ENCODE peak calls at places on chromosomes 4 and X, in nine cellular contexts. One of them, this sample, is unnamed.

GRCh38 chrX:109475174-109475891 is 6.6 kb downstream of the GUCY2F start:
- DNase-seq in mesenchymal stem cell: peak; percentile 46
- DNase-seq in substantia nigra: peak; percentile 13
- DNase-seq in esophagus muscularis mucosa: no peak
- DNase-seq in right cardiac atrium: peak; percentile 58
- DNase-seq in GM12878: no peak
- DNase-seq in RWPE1: peak; percentile 21
- DNase-seq in spleen: no peak
- DNase-seq in MM.1S: no peak
- DNase-seq in this sample: peak; percentile 1

GRCh38 chr4:8919651-8920288 is 48.1 kb upstream of the HMX1 start:
- DNase-seq in mesenchymal stem cell: no peak
- DNase-seq in substantia nigra: no peak
- DNase-seq in esophagus muscularis mucosa: peak; percentile 55
- DNase-seq in right cardiac atrium: no peak
- DNase-seq in GM12878: no peak
- DNase-seq in RWPE1: no peak
- DNase-seq in spleen: peak; percentile 54
- DNase-seq in MM.1S: no peak
- DNase-seq in this sample: no peak

GRCh38 chr4:19309365-19309764 is 942.3 kb upstream of the SLIT2 start:
- DNase-seq in mesenchymal stem cell: peak; percentile 43
- DNase-seq in substantia nigra: no peak
- DNase-seq in esophagus muscularis mucosa: no peak
- DNase-seq in right cardiac atrium: no peak
- DNase-seq in GM12878: no peak
- DNase-seq in RWPE1: peak; percentile 2
- DNase-seq in spleen: no peak
- DNase-seq in MM.1S: peak; percentile 81
- DNase-seq in this sample: no peak

GRCh38 chrX:66360894-66361293 is 196.8 kb downstream of the HEPH start:
- DNase-seq in mesenchymal stem cell: no peak
- DNase-seq in substantia nigra: no peak
- DNase-seq in esophagus muscularis mucosa: no peak
- DNase-seq in right cardiac atrium: no peak
- DNase-seq in GM12878: no peak
- DNase-seq in RWPE1: no peak
- DNase-seq in spleen: no peak
- DNase-seq in MM.1S: no peak
- DNase-seq in this sample: no peak

GRCh38 chr4:158161561-158162354 is 11.1 kb downstream of the GASK1B start:
- DNase-seq in mesenchymal stem cell: peak; percentile 93
- DNase-seq in substantia nigra: no peak
- DNase-seq in esophagus muscularis mucosa: no peak
- DNase-seq in right cardiac atrium: no peak
- DNase-seq in GM12878: no peak
- DNase-seq in RWPE1: peak; percentile 3
- DNase-seq in spleen: no peak
- DNase-seq in MM.1S: no peak
- DNase-seq in this sample: no peak

GRCh38 chr4:152187693-152188092 is 348.2 kb downstream of the FBXW7 start:
- DNase-seq in mesenchymal stem cell: no peak
- DNase-seq in substantia nigra: no peak
- DNase-seq in esophagus muscularis mucosa: no peak
- DNase-seq in right cardiac atrium: peak; percentile 53
- DNase-seq in GM12878: no peak
- DNase-seq in RWPE1: no peak
- DNase-seq in spleen: no peak
- DNase-seq in MM.1S: no peak
- DNase-seq in this sample: no peak

GRCh38 chrX:74540635-74541249 is 73.7 kb downstream of the RLIM start:
- DNase-seq in mesenchymal stem cell: no peak
- DNase-seq in substantia nigra: no peak
- DNase-seq in esophagus muscularis mucosa: no peak
- DNase-seq in right cardiac atrium: no peak
- DNase-seq in GM12878: no peak
- DNase-seq in RWPE1: no peak
- DNase-seq in spleen: no peak
- DNase-seq in MM.1S: no peak
- DNase-seq in this sample: no peak

GRCh38 chr4:113141901-113142346 is 92.5 kb downstream of the ANK2 start:
- DNase-seq in mesenchymal stem cell: peak; percentile 71
- DNase-seq in substantia nigra: peak; percentile 1
- DNase-seq in esophagus muscularis mucosa: no peak
- DNase-seq in right cardiac atrium: no peak
- DNase-seq in GM12878: no peak
- DNase-seq in RWPE1: no peak
- DNase-seq in spleen: no peak
- DNase-seq in MM.1S: no peak
- DNase-seq in this sample: no peak

GRCh38 chr4:35250771-35251170 is 993.5 kb downstream of the ARAP2 start:
- DNase-seq in mesenchymal stem cell: peak; percentile 13
- DNase-seq in substantia nigra: no peak
- DNase-seq in esophagus muscularis mucosa: no peak
- DNase-seq in right cardiac atrium: no peak
- DNase-seq in GM12878: no peak
- DNase-seq in RWPE1: no peak
- DNase-seq in spleen: no peak
- DNase-seq in MM.1S: no peak
- DNase-seq in this sample: no peak

GRCh38 chr4:174214102-174214878 is 69.2 kb downstream of the FBXO8 start:
- DNase-seq in mesenchymal stem cell: peak; percentile 46
- DNase-seq in substantia nigra: no peak
- DNase-seq in esophagus muscularis mucosa: no peak
- DNase-seq in right cardiac atrium: peak; percentile 68
- DNase-seq in GM12878: no peak
- DNase-seq in RWPE1: peak; percentile 41
- DNase-seq in spleen: no peak
- DNase-seq in MM.1S: no peak
- DNase-seq in this sample: no peak

GRCh38 chr4:46586566-46586965 is 196.6 kb upstream of the GABRA2 start:
- DNase-seq in mesenchymal stem cell: no peak
- DNase-seq in substantia nigra: no peak
- DNase-seq in esophagus muscularis mucosa: no peak
- DNase-seq in right cardiac atrium: no peak
- DNase-seq in GM12878: no peak
- DNase-seq in RWPE1: no peak
- DNase-seq in spleen: no peak
- DNase-seq in MM.1S: no peak
- DNase-seq in this sample: no peak

GRCh38 chrX:132491191-132491590 is 2.4 kb upstream of the MBNL3 start:
- DNase-seq in mesenchymal stem cell: no peak
- DNase-seq in substantia nigra: peak; percentile 0
- DNase-seq in esophagus muscularis mucosa: no peak
- DNase-seq in right cardiac atrium: no peak
- DNase-seq in GM12878: no peak
- DNase-seq in RWPE1: no peak
- DNase-seq in spleen: no peak
- DNase-seq in MM.1S: peak; percentile 63
- DNase-seq in this sample: no peak

GRCh38 chrX:46882266-46882665 is 30.0 kb upstream of the JADE3 start:
- DNase-seq in mesenchymal stem cell: no peak
- DNase-seq in substantia nigra: no peak
- DNase-seq in esophagus muscularis mucosa: no peak
- DNase-seq in right cardiac atrium: no peak
- DNase-seq in GM12878: no peak
- DNase-seq in RWPE1: no peak
- DNase-seq in spleen: no peak
- DNase-seq in MM.1S: no peak
- DNase-seq in this sample: no peak

GRCh38 chr4:108029731-108030130 is 40.0 kb downstream of the HADH start:
- DNase-seq in mesenchymal stem cell: peak; percentile 40
- DNase-seq in substantia nigra: no peak
- DNase-seq in esophagus muscularis mucosa: no peak
- DNase-seq in right cardiac atrium: no peak
- DNase-seq in GM12878: no peak
- DNase-seq in RWPE1: no peak
- DNase-seq in spleen: no peak
- DNase-seq in MM.1S: no peak
- DNase-seq in this sample: no peak

GRCh38 chrX:137945470-137945869 is 379.5 kb downstream of the ZIC3 start:
- DNase-seq in mesenchymal stem cell: no peak
- DNase-seq in substantia nigra: no peak
- DNase-seq in esophagus muscularis mucosa: no peak
- DNase-seq in right cardiac atrium: no peak
- DNase-seq in GM12878: no peak
- DNase-seq in RWPE1: no peak
- DNase-seq in spleen: no peak
- DNase-seq in MM.1S: no peak
- DNase-seq in this sample: no peak

GRCh38 chr4:15809058-15809457 is 30.9 kb downstream of the CD38 start:
- DNase-seq in mesenchymal stem cell: peak; percentile 13
- DNase-seq in substantia nigra: no peak
- DNase-seq in esophagus muscularis mucosa: no peak
- DNase-seq in right cardiac atrium: no peak
- DNase-seq in GM12878: peak; percentile 45
- DNase-seq in RWPE1: no peak
- DNase-seq in spleen: no peak
- DNase-seq in MM.1S: peak; percentile 78
- DNase-seq in this sample: no peak

GRCh38 chr4:10096201-10096975 is 20.2 kb downstream of the WDR1 start:
- DNase-seq in mesenchymal stem cell: peak; percentile 95
- DNase-seq in substantia nigra: peak; percentile 47
- DNase-seq in esophagus muscularis mucosa: no peak
- DNase-seq in right cardiac atrium: peak; percentile 84
- DNase-seq in GM12878: peak; percentile 60
- DNase-seq in RWPE1: peak; percentile 94
- DNase-seq in spleen: peak; percentile 90
- DNase-seq in MM.1S: peak; percentile 98
- DNase-seq in this sample: peak; percentile 43

GRCh38 chr4:123787710-123788109 is 391.1 kb downstream of the SPRY1 start:
- DNase-seq in mesenchymal stem cell: no peak
- DNase-seq in substantia nigra: no peak
- DNase-seq in esophagus muscularis mucosa: no peak
- DNase-seq in right cardiac atrium: no peak
- DNase-seq in GM12878: no peak
- DNase-seq in RWPE1: no peak
- DNase-seq in spleen: no peak
- DNase-seq in MM.1S: no peak
- DNase-seq in this sample: no peak
- H3K27ac ChIP-seq in mesenchymal stem cell: no peak overlapping the region
- H3K27ac ChIP-seq in substantia nigra: no peak overlapping the region
- H3K27ac ChIP-seq in esophagus muscularis mucosa: peak overlapping the region; percentile 80
- H3K27ac ChIP-seq in right cardiac atrium: peak overlapping the region; percentile 27
- H3K27ac ChIP-seq in GM12878: no peak overlapping the region
- H3K27ac ChIP-seq in RWPE1: no peak overlapping the region
- H3K27ac ChIP-seq in spleen: no peak overlapping the region
- H3K27ac ChIP-seq in MM.1S: no peak overlapping the region
- H3K27ac ChIP-seq in this sample: no peak overlapping the region

DNA sequence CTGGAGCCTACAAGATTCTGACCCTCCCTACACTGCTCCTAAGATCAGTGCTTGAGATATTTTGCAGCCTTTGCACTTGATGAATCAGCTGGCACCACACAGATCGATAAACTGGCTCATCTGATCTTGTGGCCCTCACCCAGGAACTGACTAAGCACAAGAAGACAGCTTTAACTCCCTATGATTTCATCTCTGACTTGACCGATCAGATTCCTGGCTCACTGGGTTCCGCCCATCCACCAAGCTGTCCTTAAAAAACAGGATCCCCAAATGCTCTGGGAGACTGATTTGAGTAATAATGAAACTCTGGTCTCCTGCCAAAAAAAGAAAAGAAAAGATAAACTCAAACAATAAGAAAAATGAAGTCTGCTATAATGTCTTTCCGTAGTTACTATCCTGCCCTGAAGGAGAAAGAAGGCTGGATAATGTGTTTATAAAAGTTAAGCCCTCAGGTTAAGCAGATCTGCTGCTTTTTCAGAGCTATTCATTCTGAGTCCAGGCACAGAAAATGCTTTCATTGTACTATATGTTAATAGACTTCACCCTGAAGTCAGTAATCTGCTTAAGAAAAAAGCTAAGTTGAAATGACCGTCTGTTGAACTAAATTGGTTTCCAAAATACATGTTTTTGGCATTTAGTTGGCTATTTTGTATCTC is 795.2 kb downstream of the TRIML1 start:
- DNase-seq in mesenchymal stem cell: peak; percentile 39
- DNase-seq in substantia nigra: no peak
- DNase-seq in esophagus muscularis mucosa: no peak
- DNase-seq in right cardiac atrium: no peak
- DNase-seq in GM12878: no peak
- DNase-seq in RWPE1: peak; percentile 6
- DNase-seq in spleen: no peak
- DNase-seq in MM.1S: no peak
- DNase-seq in this sample: no peak
- H3K27ac ChIP-seq in mesenchymal stem cell: no peak overlapping the region
- H3K27ac ChIP-seq in substantia nigra: no peak overlapping the region
- H3K27ac ChIP-seq in esophagus muscularis mucosa: no peak overlapping the region
- H3K27ac ChIP-seq in right cardiac atrium: no peak overlapping the region
- H3K27ac ChIP-seq in GM12878: no peak overlapping the region
- H3K27ac ChIP-seq in RWPE1: peak overlapping the region; percentile 52
- H3K27ac ChIP-seq in spleen: no peak overlapping the region
- H3K27ac ChIP-seq in MM.1S: no peak overlapping the region
- H3K27ac ChIP-seq in this sample: no peak overlapping the region

GRCh38 chr4:38751341-38752043 is 31.3 kb downstream of the TLR10 start:
- DNase-seq in mesenchymal stem cell: no peak
- DNase-seq in substantia nigra: no peak
- DNase-seq in esophagus muscularis mucosa: no peak
- DNase-seq in right cardiac atrium: peak; percentile 29
- DNase-seq in GM12878: no peak
- DNase-seq in RWPE1: no peak
- DNase-seq in spleen: no peak
- DNase-seq in MM.1S: peak; percentile 62
- DNase-seq in this sample: no peak
- H3K27ac ChIP-seq in mesenchymal stem cell: no peak overlapping the region
- H3K27ac ChIP-seq in substantia nigra: no peak overlapping the region
- H3K27ac ChIP-seq in esophagus muscularis mucosa: peak overlapping the region; percentile 83
- H3K27ac ChIP-seq in right cardiac atrium: no peak overlapping the region
- H3K27ac ChIP-seq in GM12878: no peak overlapping the region
- H3K27ac ChIP-seq in RWPE1: no peak overlapping the region
- H3K27ac ChIP-seq in spleen: no peak overlapping the region
- H3K27ac ChIP-seq in MM.1S: peak overlapping the region; percentile 54
- H3K27ac ChIP-seq in this sample: no peak overlapping the region

GRCh38 chr4:111283066-111283677 is 660.3 kb upstream of the PITX2 start:
- DNase-seq in mesenchymal stem cell: peak; percentile 62
- DNase-seq in substantia nigra: peak; percentile 0
- DNase-seq in esophagus muscularis mucosa: no peak
- DNase-seq in right cardiac atrium: peak; percentile 55
- DNase-seq in GM12878: no peak
- DNase-seq in RWPE1: peak; percentile 21
- DNase-seq in spleen: no peak
- DNase-seq in MM.1S: peak; percentile 66
- DNase-seq in this sample: no peak

GRCh38 chr4:111282035-111282434 is 659.2 kb upstream of the PITX2 start:
- DNase-seq in mesenchymal stem cell: no peak
- DNase-seq in substantia nigra: no peak
- DNase-seq in esophagus muscularis mucosa: no peak
- DNase-seq in right cardiac atrium: no peak
- DNase-seq in GM12878: no peak
- DNase-seq in RWPE1: no peak
- DNase-seq in spleen: no peak
- DNase-seq in MM.1S: no peak
- DNase-seq in this sample: no peak

DNA sequence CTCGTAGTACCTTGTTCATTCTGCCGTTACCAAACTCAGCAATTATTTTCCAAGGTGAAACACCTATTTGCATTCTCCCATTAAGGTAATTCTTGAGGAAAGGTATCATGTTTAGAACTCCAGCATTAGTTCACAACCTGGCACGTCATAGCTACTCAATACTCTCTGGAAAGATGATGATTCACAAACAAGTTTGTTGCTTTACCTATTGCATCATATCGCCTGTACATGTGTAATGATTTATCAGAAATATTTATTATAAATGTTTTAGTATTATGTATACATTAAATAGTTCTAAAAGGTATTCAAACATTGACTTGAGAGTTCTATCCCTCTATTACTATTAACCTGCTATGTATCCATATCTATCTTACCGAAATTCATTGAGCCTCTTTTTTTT is 658.3 kb upstream of the PITX2 start:
- DNase-seq in mesenchymal stem cell: no peak
- DNase-seq in substantia nigra: no peak
- DNase-seq in esophagus muscularis mucosa: no peak
- DNase-seq in right cardiac atrium: no peak
- DNase-seq in GM12878: no peak
- DNase-seq in RWPE1: peak; percentile 3
- DNase-seq in spleen: no peak
- DNase-seq in MM.1S: no peak
- DNase-seq in this sample: no peak
- H3K27ac ChIP-seq in mesenchymal stem cell: no peak overlapping the region
- H3K27ac ChIP-seq in substantia nigra: no peak overlapping the region
- H3K27ac ChIP-seq in esophagus muscularis mucosa: no peak overlapping the region
- H3K27ac ChIP-seq in right cardiac atrium: no peak overlapping the region
- H3K27ac ChIP-seq in GM12878: no peak overlapping the region
- H3K27ac ChIP-seq in RWPE1: no peak overlapping the region
- H3K27ac ChIP-seq in spleen: no peak overlapping the region
- H3K27ac ChIP-seq in MM.1S: no peak overlapping the region
- H3K27ac ChIP-seq in this sample: no peak overlapping the region